ENCODE peak calls at places on chromosome 18, in five cellular contexts. One of them, this sample, is unnamed.

GRCh38 chr18:11074879-11075278 is 74.5 kb downstream of the PIEZO2 start:
- DNase-seq in neuronal stem cell: no peak
- DNase-seq in IMR-90: peak; percentile 11
- DNase-seq in mesenchymal stem cell: peak; percentile 84
- DNase-seq in H1: no peak
- DNase-seq in this sample: no peak

GRCh38 chr18:62710417-62710816 is 4.9 kb upstream of the PHLPP1 start:
- DNase-seq in IMR-90: peak; percentile 33
- DNase-seq in mesenchymal stem cell: no peak
- DNase-seq in neuronal stem cell: no peak
- DNase-seq in H1: no peak
- DNase-seq in this sample: peak; percentile 29

GRCh38 chr18:5395860-5396448 is 100.4 kb upstream of the ZBTB14 start:
- DNase-seq in IMR-90: no peak
- DNase-seq in H1: no peak
- DNase-seq in mesenchymal stem cell: no peak
- DNase-seq in neuronal stem cell: no peak
- DNase-seq in this sample: no peak

GRCh38 chr18:65620076-65620696 is 130.6 kb upstream of the CDH7 start:
- DNase-seq in H1: no peak
- DNase-seq in neuronal stem cell: no peak
- DNase-seq in IMR-90: no peak
- DNase-seq in mesenchymal stem cell: no peak
- DNase-seq in this sample: no peak

GRCh38 chr18:37471619-37472018 is 94.0 kb downstream of the CELF4 start:
- DNase-seq in mesenchymal stem cell: no peak
- DNase-seq in H1: no peak
- DNase-seq in IMR-90: no peak
- DNase-seq in neuronal stem cell: no peak
- DNase-seq in this sample: no peak

GRCh38 chr18:470661-471501 is 29.6 kb downstream of the COLEC12 start:
- DNase-seq in H1: no peak
- DNase-seq in neuronal stem cell: no peak
- DNase-seq in mesenchymal stem cell: peak; percentile 60
- DNase-seq in IMR-90: peak; percentile 69
- DNase-seq in this sample: peak; percentile 48

GRCh38 chr18:1663879-1664705 is 759.4 kb downstream of the ADCYAP1 start:
- DNase-seq in neuronal stem cell: peak; percentile 39
- DNase-seq in H1: peak; percentile 91
- DNase-seq in mesenchymal stem cell: no peak
- DNase-seq in IMR-90: no peak
- DNase-seq in this sample: peak; percentile 75

GRCh38 chr18:75025573-75025972 is 183.4 kb downstream of the PTGR3 start:
- DNase-seq in H1: no peak
- DNase-seq in IMR-90: no peak
- DNase-seq in mesenchymal stem cell: no peak
- DNase-seq in neuronal stem cell: no peak
- DNase-seq in this sample: no peak

GRCh38 chr18:24130494-24130893 is 8.4 kb upstream of the CABYR start:
- DNase-seq in IMR-90: no peak
- DNase-seq in mesenchymal stem cell: no peak
- DNase-seq in H1: no peak
- DNase-seq in neuronal stem cell: no peak
- DNase-seq in this sample: no peak

GRCh38 chr18:35852786-35853185 is 119.7 kb upstream of the RMP24 start:
- DNase-seq in H1: peak; percentile 7
- DNase-seq in neuronal stem cell: no peak
- DNase-seq in IMR-90: no peak
- DNase-seq in mesenchymal stem cell: no peak
- DNase-seq in this sample: no peak

GRCh38 chr18:8424917-8425725 is 184.1 kb upstream of the RAB12 start:
- DNase-seq in neuronal stem cell: no peak
- DNase-seq in mesenchymal stem cell: peak; percentile 91
- DNase-seq in IMR-90: peak; percentile 75
- DNase-seq in H1: no peak
- DNase-seq in this sample: peak; percentile 69

GRCh38 chr18:5900249-5900648 is 4.9 kb upstream of the TMEM200C start:
- DNase-seq in neuronal stem cell: no peak
- DNase-seq in IMR-90: peak; percentile 75
- DNase-seq in H1: no peak
- DNase-seq in mesenchymal stem cell: no peak
- DNase-seq in this sample: no peak

GRCh38 chr18:66316708-66317107 is 287.2 kb downstream of the CDH19 start:
- DNase-seq in mesenchymal stem cell: peak; percentile 0
- DNase-seq in neuronal stem cell: peak; percentile 17
- DNase-seq in IMR-90: no peak
- DNase-seq in H1: no peak
- DNase-seq in this sample: no peak

GRCh38 chr18:6044319-6044718 is 149.0 kb upstream of the TMEM200C start:
- DNase-seq in IMR-90: no peak
- DNase-seq in mesenchymal stem cell: no peak
- DNase-seq in neuronal stem cell: no peak
- DNase-seq in H1: no peak
- DNase-seq in this sample: no peak

GRCh38 chr18:74515620-74516231 is 18.6 kb upstream of the CNDP1 start:
- DNase-seq in neuronal stem cell: no peak
- DNase-seq in H1: no peak
- DNase-seq in mesenchymal stem cell: no peak
- DNase-seq in IMR-90: no peak
- DNase-seq in this sample: peak; percentile 95

GRCh38 chr18:13446024-13446423 is 227.5 kb downstream of the LDLRAD4 start:
- DNase-seq in IMR-90: no peak
- DNase-seq in mesenchymal stem cell: no peak
- DNase-seq in neuronal stem cell: no peak
- DNase-seq in H1: no peak
- DNase-seq in this sample: no peak

GRCh38 chr18:13804305-13804704 is 19.6 kb upstream of the MC5R start:
- DNase-seq in IMR-90: no peak
- DNase-seq in mesenchymal stem cell: no peak
- DNase-seq in neuronal stem cell: no peak
- DNase-seq in H1: no peak
- DNase-seq in this sample: no peak

GRCh38 chr18:40407913-40408312 is 1547.1 kb upstream of the PIK3C3 start:
- DNase-seq in neuronal stem cell: no peak
- DNase-seq in mesenchymal stem cell: peak; percentile 65
- DNase-seq in IMR-90: peak; percentile 28
- DNase-seq in H1: no peak
- DNase-seq in this sample: no peak

GRCh38 chr18:53457068-53457467 is 767.4 kb downstream of the MBD2 start:
- DNase-seq in IMR-90: no peak
- DNase-seq in mesenchymal stem cell: peak; percentile 32
- DNase-seq in H1: no peak
- DNase-seq in neuronal stem cell: no peak
- DNase-seq in this sample: no peak

GRCh38 chr18:13455470-13455869 is 236.9 kb downstream of the LDLRAD4 start:
- DNase-seq in IMR-90: no peak
- DNase-seq in neuronal stem cell: no peak
- DNase-seq in mesenchymal stem cell: no peak
- DNase-seq in H1: no peak
- DNase-seq in this sample: no peak

GRCh38 chr18:68533641-68534040 is 181.3 kb downstream of the TMX3 start:
- DNase-seq in neuronal stem cell: no peak
- DNase-seq in mesenchymal stem cell: peak; percentile 31
- DNase-seq in H1: no peak
- DNase-seq in IMR-90: no peak
- DNase-seq in this sample: no peak

GRCh38 chr18:4605222-4605621 is 150.1 kb upstream of the DLGAP1 start:
- DNase-seq in H1: no peak
- DNase-seq in neuronal stem cell: no peak
- DNase-seq in mesenchymal stem cell: no peak
- DNase-seq in IMR-90: no peak
- DNase-seq in this sample: no peak

GRCh38 chr18:45588284-45588683 is 27.0 kb upstream of the SLC14A2 start:
- DNase-seq in IMR-90: peak; percentile 56
- DNase-seq in mesenchymal stem cell: no peak
- DNase-seq in neuronal stem cell: no peak
- DNase-seq in H1: no peak
- DNase-seq in this sample: no peak

GRCh38 chr18:31610841-31611240 is 19.2 kb downstream of the TTR start:
- DNase-seq in H1: peak; percentile 57
- DNase-seq in IMR-90: no peak
- DNase-seq in mesenchymal stem cell: peak; percentile 42
- DNase-seq in neuronal stem cell: peak; percentile 17
- DNase-seq in this sample: peak; percentile 56

GRCh38 chr18:76056467-76057194 is 438.4 kb downstream of the ZNF516 start:
- DNase-seq in IMR-90: no peak
- DNase-seq in neuronal stem cell: no peak
- DNase-seq in H1: no peak
- DNase-seq in mesenchymal stem cell: no peak
- DNase-seq in this sample: no peak

GRCh38 chr18:23458830-23459529 is 5.9 kb downstream of the RIOK3 start:
- DNase-seq in neuronal stem cell: no peak
- DNase-seq in IMR-90: no peak
- DNase-seq in H1: no peak
- DNase-seq in mesenchymal stem cell: peak; percentile 22
- DNase-seq in this sample: no peak

GRCh38 chr18:63182247-63182771 is 137.3 kb downstream of the BCL2 start:
- DNase-seq in mesenchymal stem cell: no peak
- DNase-seq in neuronal stem cell: no peak
- DNase-seq in IMR-90: no peak
- DNase-seq in H1: no peak
- DNase-seq in this sample: no peak

GRCh38 chr18:42807852-42808251 is 307.6 kb downstream of the RIT2 start:
- DNase-seq in mesenchymal stem cell: no peak
- DNase-seq in neuronal stem cell: peak; percentile 63
- DNase-seq in H1: no peak
- DNase-seq in IMR-90: no peak
- DNase-seq in this sample: no peak

GRCh38 chr18:4060427-4061281 is 394.5 kb downstream of the DLGAP1 start:
- DNase-seq in neuronal stem cell: peak; percentile 18
- DNase-seq in H1: no peak
- DNase-seq in IMR-90: no peak
- DNase-seq in mesenchymal stem cell: no peak
- DNase-seq in this sample: no peak

DNA sequence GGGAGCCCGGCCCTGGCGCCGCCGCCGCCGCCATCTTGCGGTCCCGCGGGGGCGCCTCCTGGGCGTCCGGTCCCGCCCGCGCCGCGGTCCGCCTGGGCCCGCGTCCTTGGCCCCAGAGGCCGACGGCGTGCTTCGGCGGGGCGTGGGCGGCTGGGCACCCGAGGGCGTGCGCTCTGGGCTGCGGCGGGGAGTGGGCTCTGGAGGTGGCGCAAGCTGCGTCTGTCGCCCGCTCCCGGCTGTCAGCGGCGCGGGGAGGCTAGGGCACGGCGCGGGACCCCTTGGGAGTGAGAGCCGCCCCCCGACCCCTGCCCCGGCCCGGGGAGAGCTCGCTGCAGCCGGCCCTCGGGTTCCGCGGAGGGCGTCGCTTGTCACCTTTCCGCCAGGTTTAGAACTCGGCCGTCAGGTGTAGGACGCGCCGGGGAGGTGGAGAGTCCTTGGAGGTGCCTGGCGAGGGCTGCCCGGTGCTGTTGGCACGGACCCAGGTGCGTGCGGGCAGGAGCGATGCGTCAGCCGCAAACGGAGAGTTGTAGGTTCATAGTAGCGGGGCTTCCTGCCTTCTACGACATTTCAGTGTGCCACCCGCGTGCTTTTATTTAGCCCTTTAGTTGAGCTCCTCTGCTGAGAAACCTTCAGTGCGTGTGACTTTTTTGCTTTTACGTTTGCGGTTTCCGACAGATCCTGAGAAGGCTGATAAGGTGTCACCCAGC is 921 bp downstream of the VAPA start:
- DNase-seq in mesenchymal stem cell: peak; percentile 90
- DNase-seq in neuronal stem cell: peak; percentile 29
- DNase-seq in IMR-90: peak; percentile 84
- DNase-seq in H1: peak; percentile 55
- DNase-seq in this sample: peak; percentile 76
- H4K8ac ChIP-seq in mesenchymal stem cell: peak overlapping the region; percentile 91
- H4K8ac ChIP-seq in neuronal stem cell: no peak overlapping the region
- H4K8ac ChIP-seq in IMR-90: peak overlapping the region; percentile 22
- H4K8ac ChIP-seq in H1: peak overlapping the region; percentile 40
- H4K8ac ChIP-seq in this sample: peak overlapping the region; percentile 81

GRCh38 chr18:79608535-79608934 is 71.1 kb upstream of the CTDP1 start:
- DNase-seq in mesenchymal stem cell: no peak
- DNase-seq in IMR-90: no peak
- DNase-seq in neuronal stem cell: no peak
- DNase-seq in H1: no peak
- DNase-seq in this sample: no peak
- H4K8ac ChIP-seq in mesenchymal stem cell: no peak overlapping the region
- H4K8ac ChIP-seq in IMR-90: no peak overlapping the region
- H4K8ac ChIP-seq in neuronal stem cell: no peak overlapping the region
- H4K8ac ChIP-seq in H1: no peak overlapping the region
- H4K8ac ChIP-seq in this sample: no peak overlapping the region

GRCh38 chr18:52322307-52322706 is 17.7 kb upstream of the DCC start:
- DNase-seq in mesenchymal stem cell: no peak
- DNase-seq in neuronal stem cell: no peak
- DNase-seq in IMR-90: no peak
- DNase-seq in H1: no peak
- DNase-seq in this sample: no peak

GRCh38 chr18:52323802-52324201 is 16.2 kb upstream of the DCC start:
- DNase-seq in IMR-90: no peak
- DNase-seq in neuronal stem cell: no peak
- DNase-seq in mesenchymal stem cell: no peak
- DNase-seq in H1: no peak
- DNase-seq in this sample: no peak

DNA sequence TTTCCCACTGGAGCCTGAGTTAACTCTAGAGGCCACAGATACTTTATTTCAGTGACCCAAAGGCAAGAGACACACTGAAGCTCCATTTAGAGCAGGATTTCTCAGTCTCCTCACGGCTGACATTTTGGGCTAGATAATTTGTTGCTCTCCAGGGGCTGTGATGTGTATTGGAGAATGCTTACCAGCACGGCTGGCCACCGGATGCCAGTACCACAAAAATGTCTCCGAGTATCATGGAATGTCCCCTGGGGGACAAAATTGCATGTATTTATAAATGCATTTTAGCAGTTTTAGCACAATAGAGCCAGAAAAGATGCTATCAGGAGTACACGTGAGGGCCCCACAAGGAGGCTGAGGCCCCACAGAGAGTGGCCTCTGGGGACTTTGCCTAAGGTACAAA is 20.6 kb upstream of the DCC start:
- DNase-seq in neuronal stem cell: no peak
- DNase-seq in mesenchymal stem cell: no peak
- DNase-seq in H1: no peak
- DNase-seq in IMR-90: no peak
- DNase-seq in this sample: no peak
- H4K8ac ChIP-seq in neuronal stem cell: no peak overlapping the region
- H4K8ac ChIP-seq in mesenchymal stem cell: no peak overlapping the region
- H4K8ac ChIP-seq in H1: no peak overlapping the region
- H4K8ac ChIP-seq in IMR-90: no peak overlapping the region
- H4K8ac ChIP-seq in this sample: no peak overlapping the region

DNA sequence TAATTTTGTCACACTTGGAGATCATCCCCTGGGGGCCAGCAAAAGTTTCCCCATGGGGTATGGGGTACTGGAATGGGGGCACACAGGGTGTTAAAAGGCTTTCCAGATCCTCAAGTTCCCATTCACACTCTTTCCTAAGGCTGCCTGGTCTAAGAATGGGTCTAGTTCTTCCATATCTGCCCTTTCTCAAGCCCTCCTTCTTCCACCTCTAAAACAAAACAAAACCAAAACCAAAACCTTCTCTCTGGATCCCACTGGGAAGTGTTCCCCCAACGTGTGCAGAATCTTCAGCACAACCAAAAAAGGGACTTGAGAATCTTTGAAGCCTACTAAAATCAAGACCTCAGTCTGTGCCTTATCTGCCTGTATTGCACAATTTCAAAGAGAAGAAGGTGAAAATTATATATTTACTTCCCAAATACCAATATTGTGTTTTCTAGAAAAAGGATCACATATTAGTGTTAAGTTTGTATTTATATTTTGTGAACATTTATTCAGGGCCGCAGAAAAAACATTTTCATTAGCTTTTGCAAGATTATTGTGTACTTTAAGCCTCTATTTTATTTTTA is 207.2 kb upstream of the TCF4 start:
- DNase-seq in H1: no peak
- DNase-seq in mesenchymal stem cell: peak; percentile 22
- DNase-seq in IMR-90: peak; percentile 17
- DNase-seq in neuronal stem cell: no peak
- DNase-seq in this sample: no peak
- H4K8ac ChIP-seq in H1: no peak overlapping the region
- H4K8ac ChIP-seq in mesenchymal stem cell: no peak overlapping the region
- H4K8ac ChIP-seq in IMR-90: peak overlapping the region; percentile 87
- H4K8ac ChIP-seq in neuronal stem cell: no peak overlapping the region
- H4K8ac ChIP-seq in this sample: no peak overlapping the region

This sample was measured in trophoblast cell.